ENCODE peak calls at places on chromosome 20, in four cellular contexts. B is NCI-H345; F is foreskin fibroblast; V is stimulated activated CD4-positive, alpha-beta T cell treated with anti-CD3 and anti-CD28 coated beads, TNF-alpha, amount 100 ng/mL, for 1 hour. M is an unnamed sample.

GRCh38 chr20:2858591-2858990 is 14.7 kb upstream of the PTPRA start:
- DNase-seq in B (no peak), V (no peak), F (no peak), M (no peak)

GRCh38 chr20:54668271-54669053 is 193.1 kb downstream of the DOK5 start:
- DNase-seq in F (no peak), V (peak), B (peak), M (no peak)

GRCh38 chr20:47351643-47352331 is 4.7 kb downstream of the ZMYND8 start:
- DNase-seq in F (no peak), B (no peak), V (no peak), M (no peak)

GRCh38 chr20:11101243-11101642 is 427.4 kb upstream of the JAG1 start:
- DNase-seq in B (no peak), V (no peak), F (peak), M (no peak)

GRCh38 chr20:63091901-63092659 is 85.3 kb upstream of the BHLHE23 start:
- DNase-seq in F (no peak), V (no peak), B (no peak), M (peak)

GRCh38 chr20:63718996-63719395 is 11.2 kb downstream of the ZGPAT start:
- DNase-seq in V (no peak), B (no peak), F (no peak), M (no peak)

GRCh38 chr20:37898301-37899104 is 4.4 kb upstream of the VSTM2L start:
- DNase-seq in B (no peak), F (no peak), V (no peak), M (no peak)

GRCh38 chr20:6108330-6108729 is 14.5 kb downstream of the FERMT1 start:
- DNase-seq in F (no peak), V (no peak), B (no peak), M (no peak)

GRCh38 chr20:43388267-43389081 is 69.2 kb upstream of the SRSF6 start:
- DNase-seq in V (no peak), F (peak), B (no peak), M (peak)

GRCh38 chr20:37571033-37571432 is 43.4 kb upstream of the BLCAP start:
- DNase-seq in V (no peak), B (no peak), F (no peak), M (peak)

GRCh38 chr20:9392892-9393857 is 121.2 kb upstream of the LAMP5 start:
- DNase-seq in V (no peak), F (peak), B (peak), M (peak)

GRCh38 chr20:31605902-31606677 is 1.0 kb downstream of the ID1 start:
- DNase-seq in V (no peak), F (no peak), B (peak), M (peak)

GRCh38 chr20:18853946-18854646 is 40.5 kb downstream of the SCP2D1 start:
- DNase-seq in F (no peak), B (no peak), V (no peak), M (no peak)

GRCh38 chr20:41367393-41367695 is 726 bp upstream of the EMILIN3 start:
- DNase-seq in V (no peak), F (no peak), B (no peak), M (no peak)

GRCh38 chr20:32585011-32585518 is at the start of gene NOL4L:
- DNase-seq in V (no peak), B (peak), F (no peak), M (no peak)

GRCh38 chr20:40869416-40870147 is 159.0 kb upstream of the TOP1 start:
- DNase-seq in F (no peak), B (no peak), V (no peak), M (peak)

M was measured in posterior vena cava.